ENCODE peak calls at places on chromosome 1, in nine cellular contexts. F is AG09309, N is spleen, S is pancreas, O is fibroblast of lung, B is endodermal cell, X is body of pancreas, A is PC-9, H is right atrium auricular region. J is an unnamed sample.

GRCh38 chr1:1596493-1597274 is 3.3 kb downstream of the FNDC10 start:
- DNase-seq in F (no peak), N (no peak), S (no peak), O (no peak), B (peak), X (no peak), A (no peak), H (no peak), J (no peak)

GRCh38 chr1:81703352-81703735 is 97.4 kb upstream of the ADGRL2 start:
- DNase-seq in F (no peak), N (no peak), S (no peak), O (peak), B (no peak), X (no peak), A (no peak), H (no peak), J (no peak)

GRCh38 chr1:229132106-229132443 is 138.8 kb upstream of the RAB4A start:
- DNase-seq in F (no peak), N (no peak), S (no peak), O (no peak), B (no peak), X (no peak), A (no peak), H (no peak), J (no peak)

GRCh38 chr1:76082084-76082483 is 7.5 kb downstream of the ST6GALNAC3 start:
- DNase-seq in F (no peak), N (no peak), S (no peak), O (no peak), B (no peak), X (no peak), A (no peak), H (no peak), J (no peak)

GRCh38 chr1:64925594-64925993 is 40.8 kb downstream of the JAK1 start:
- DNase-seq in F (no peak), N (no peak), S (no peak), O (no peak), B (no peak), X (no peak), A (no peak), H (no peak), J (no peak)

GRCh38 chr1:227411066-227411465 is 92.8 kb upstream of the CDC42BPA start:
- DNase-seq in F (no peak), N (no peak), S (no peak), O (no peak), B (no peak), X (no peak), A (no peak), H (no peak), J (no peak)

GRCh38 chr1:36463404-36463772 is 796 bp downstream of the MRPS15 start:
- DNase-seq in F (no peak), N (no peak), S (no peak), O (no peak), B (no peak), X (no peak), A (peak), H (no peak), J (no peak)

GRCh38 chr1:205545991-205546390 is 41.5 kb downstream of the CDK18 start:
- DNase-seq in F (no peak), N (no peak), S (peak), O (no peak), B (no peak), X (no peak), A (no peak), H (peak), J (no peak)

GRCh38 chr1:183023601-183024351 is 556 bp downstream of the LAMC1 start:
- DNase-seq in F (no peak), N (peak), S (peak), O (peak), B (peak), X (peak), A (peak), H (peak), J (peak)

GRCh38 chr1:7784492-7785071 is 491 bp downstream of the PER3 start:
- DNase-seq in F (no peak), N (peak), S (peak), O (no peak), B (peak), X (peak), A (no peak), H (no peak), J (no peak)

GRCh38 chr1:34688358-34688757 is 66.5 kb upstream of the GJB5 start:
- DNase-seq in F (no peak), N (no peak), S (peak), O (no peak), B (no peak), X (no peak), A (no peak), H (peak), J (peak)

GRCh38 chr1:7298749-7299151 is 472.3 kb upstream of the VAMP3 start:
- DNase-seq in F (no peak), N (no peak), S (no peak), O (peak), B (peak), X (no peak), A (no peak), H (no peak), J (no peak)

GRCh38 chr1:37930246-37931142 is 16.4 kb downstream of the INPP5B start:
- DNase-seq in F (no peak), N (no peak), S (no peak), O (peak), B (no peak), X (no peak), A (peak), H (peak), J (peak)

GRCh38 chr1:52423771-52424170 is 19.4 kb downstream of the PRPF38A start:
- DNase-seq in F (no peak), N (peak), S (no peak), O (no peak), B (no peak), X (peak), A (no peak), H (no peak), J (no peak)

GRCh38 chr1:237868814-237869600 is 21.7 kb downstream of the ZP4 start:
- DNase-seq in F (no peak), N (no peak), S (no peak), O (peak), B (no peak), X (no peak), A (no peak), H (no peak), J (peak)

GRCh38 chr1:30886710-30887428 is 21.7 kb downstream of the SDC3 start:
- DNase-seq in F (no peak), N (no peak), S (no peak), O (no peak), B (no peak), X (no peak), A (peak), H (no peak), J (peak)

GRCh38 chr1:68010094-68010493 is 40.3 kb downstream of the DIRAS3 start:
- DNase-seq in F (no peak), N (no peak), S (no peak), O (peak), B (no peak), X (no peak), A (no peak), H (no peak), J (no peak)
- TF ChIP-seq CTCF in F (peak), N (no peak), S (no peak), O (peak), B (peak), X (peak), A (peak), H (peak), J (no peak)

GRCh38 chr1:95245029-95245428 is 11.0 kb downstream of the RWDD3 start:
- DNase-seq in F (no peak), N (no peak), S (no peak), O (no peak), B (no peak), X (no peak), A (no peak), H (no peak), J (no peak)

GRCh38 chr1:95252422-95252821 is 18.4 kb downstream of the RWDD3 start:
- DNase-seq in F (no peak), N (no peak), S (no peak), O (no peak), B (no peak), X (no peak), A (no peak), H (no peak), J (no peak)

GRCh38 chr1:95246511-95246910 is 12.5 kb downstream of the RWDD3 start:
- DNase-seq in F (no peak), N (no peak), S (no peak), O (no peak), B (no peak), X (no peak), A (no peak), H (no peak), J (no peak)

GRCh38 chr1:95249929-95250328 is 15.9 kb downstream of the RWDD3 start:
- DNase-seq in F (no peak), N (no peak), S (no peak), O (no peak), B (no peak), X (no peak), A (no peak), H (no peak), J (no peak)

DNA sequence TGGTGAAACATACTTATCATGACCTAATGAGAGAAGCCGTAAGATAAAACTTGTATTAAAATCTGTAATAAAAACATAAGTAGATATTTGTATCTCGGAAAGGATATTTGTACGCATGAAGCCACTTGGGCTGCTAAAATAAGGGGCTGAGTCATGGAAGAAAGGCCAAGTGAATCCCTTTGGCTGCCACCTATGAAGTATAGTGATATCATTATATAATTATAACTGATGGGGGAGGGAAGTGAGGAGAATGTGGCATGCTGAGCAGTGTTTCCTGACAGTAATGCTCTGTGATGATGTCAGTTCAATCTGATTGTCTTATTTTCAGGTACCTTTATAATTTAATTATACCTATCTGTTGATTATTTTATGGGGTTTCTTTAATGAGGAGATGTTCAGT is 13.6 kb downstream of the RWDD3 start:
- DNase-seq in F (no peak), N (no peak), S (no peak), O (no peak), B (no peak), X (no peak), A (no peak), H (no peak), J (no peak)
- TF ChIP-seq CTCF in F (no peak), N (no peak), S (no peak), O (no peak), B (no peak), X (no peak), A (no peak), H (no peak), J (no peak)

GRCh38 chr1:209936125-209936524 is 1.9 kb upstream of the SYT14 start:
- DNase-seq in F (no peak), N (no peak), S (no peak), O (no peak), B (no peak), X (no peak), A (no peak), H (no peak), J (no peak)

GRCh38 chr1:209937996-209938959 is at the start of gene SYT14:
- DNase-seq in F (no peak), N (no peak), S (no peak), O (peak), B (peak), X (peak), A (no peak), H (no peak), J (peak)
- TF ChIP-seq CTCF in F (no peak), N (no peak), S (no peak), O (no peak), B (peak), X (no peak), A (no peak), H (no peak), J (no peak)

GRCh38 chr1:26851106-26851684 is 11.8 kb upstream of the SFN start:
- DNase-seq in F (no peak), N (no peak), S (no peak), O (no peak), B (peak), X (no peak), A (no peak), H (no peak), J (no peak)
- TF ChIP-seq CTCF in F (no peak), N (no peak), S (no peak), O (no peak), B (peak), X (no peak), A (no peak), H (no peak), J (no peak)

GRCh38 chr1:21703318-21703963 is 34.3 kb upstream of the RAP1GAP start:
- DNase-seq in F (peak), N (no peak), S (no peak), O (peak), B (no peak), X (no peak), A (no peak), H (no peak), J (no peak)
- TF ChIP-seq CTCF in F (peak), N (peak), S (no peak), O (peak), B (peak), X (peak), A (peak), H (peak), J (no peak)

GRCh38 chr1:114219247-114219872 is 65.7 kb upstream of the SYT6 start:
- DNase-seq in F (no peak), N (no peak), S (no peak), O (no peak), B (peak), X (no peak), A (peak), H (no peak), J (no peak)

GRCh38 chr1:114216431-114217173 is 62.9 kb upstream of the SYT6 start:
- DNase-seq in F (no peak), N (no peak), S (no peak), O (no peak), B (peak), X (no peak), A (no peak), H (no peak), J (no peak)

GRCh38 chr1:114218397-114219237 is 64.9 kb upstream of the SYT6 start:
- DNase-seq in F (no peak), N (no peak), S (no peak), O (no peak), B (no peak), X (no peak), A (no peak), H (no peak), J (no peak)

GRCh38 chr1:114214016-114214415 is 60.3 kb upstream of the SYT6 start:
- DNase-seq in F (no peak), N (no peak), S (no peak), O (no peak), B (no peak), X (no peak), A (no peak), H (no peak), J (no peak)

GRCh38 chr1:114215426-114215825 is 61.8 kb upstream of the SYT6 start:
- DNase-seq in F (no peak), N (no peak), S (no peak), O (no peak), B (no peak), X (no peak), A (no peak), H (no peak), J (no peak)
- TF ChIP-seq CTCF in F (peak), N (no peak), S (no peak), O (no peak), B (no peak), X (peak), A (peak), H (no peak), J (no peak)

GRCh38 chr1:45843474-45843905 is 40.1 kb downstream of the MAST2 start:
- DNase-seq in F (peak), N (no peak), S (no peak), O (peak), B (no peak), X (no peak), A (no peak), H (no peak), J (no peak)
- TF ChIP-seq CTCF in F (peak), N (no peak), S (no peak), O (no peak), B (peak), X (no peak), A (peak), H (peak), J (no peak)

GRCh38 chr1:84936116-84936810 is 43.3 kb upstream of the LPAR3 start:
- DNase-seq in F (peak), N (no peak), S (peak), O (peak), B (peak), X (peak), A (peak), H (no peak), J (peak)
- TF ChIP-seq CTCF in F (peak), N (peak), S (peak), O (peak), B (peak), X (peak), A (peak), H (peak), J (peak)